ENCODE peak calls at places on chromosome 4, in seven cellular contexts. S is AG08396, X is ACHN, V is HFFc6, D is frontal cortex, P is A172, R is choroid plexus epithelial cell. Y is an unnamed sample.

GRCh38 chr4:42150653-42151567 is 1.5 kb downstream of the BEND4 start:
- DNase-seq in P (no peak), V (no peak), X (no peak), D (no peak), S (no peak), R (no peak), Y (no peak)

GRCh38 chr4:154807042-154807630 is 26.1 kb downstream of the RBM46 start:
- DNase-seq in P (peak; percentile 38), X (peak; percentile 51), V (peak; percentile 48), D (no peak), R (peak; percentile 70), S (no peak), Y (no peak)

GRCh38 chr4:102687982-102688433 is 72.8 kb downstream of the MANBA start:
- DNase-seq in P (no peak), R (peak; percentile 26), X (no peak), D (no peak), V (no peak), S (no peak), Y (no peak)

GRCh38 chr4:152301381-152301780 is 234.5 kb downstream of the FBXW7 start:
- DNase-seq in X (no peak), P (no peak), R (no peak), S (no peak), V (no peak), D (no peak), Y (no peak)

GRCh38 chr4:184403384-184403781 is 71.0 kb downstream of the IRF2 start:
- DNase-seq in P (no peak), V (no peak), R (peak; percentile 54), X (no peak), D (no peak), S (no peak), Y (no peak)

GRCh38 chr4:104677122-104677521 is 182.4 kb upstream of the CXXC4 start:
- DNase-seq in X (no peak), S (no peak), D (no peak), V (no peak), P (no peak), R (no peak), Y (no peak)

GRCh38 chr4:17597517-17597916 is 16.9 kb upstream of the MED28 start:
- DNase-seq in X (peak; percentile 28), P (peak; percentile 16), S (no peak), V (no peak), R (peak; percentile 35), D (no peak), Y (no peak)

GRCh38 chr4:90215286-90215685 is 88.1 kb downstream of the CCSER1 start:
- DNase-seq in V (no peak), R (no peak), D (no peak), S (no peak), P (no peak), X (no peak), Y (no peak)

GRCh38 chr4:105462042-105462421 is 11.8 kb downstream of the PPA2 start:
- DNase-seq in P (no peak), D (no peak), V (no peak), R (no peak), S (no peak), X (no peak), Y (no peak)